ENCODE peak calls at places on chromosomes 16 and 17, in eight cellular contexts. T, J, Z, I, Y, Q, C and W are unnamed samples.

GRCh38 chr17:14301279-14301760 is 439 bp downstream of the HS3ST3B1 start:
- DNase-seq in T (peak), J (no peak), Z (no peak), I (peak), Y (no peak), Q (no peak), C (no peak), W (no peak)

GRCh38 chr16:61681124-61681523 is 355.1 kb downstream of the CDH8 start:
- DNase-seq in T (no peak), J (no peak), Z (no peak), I (no peak), Y (no peak), Q (no peak), C (no peak), W (no peak)

GRCh38 chr17:44121206-44121605 is 2.2 kb downstream of the HDAC5 start:
- DNase-seq in T (peak), J (no peak), Z (no peak), I (no peak), Y (no peak), Q (no peak), C (no peak), W (no peak)

GRCh38 chr17:50052822-50053653 is 2.9 kb upstream of the ITGA3 start:
- DNase-seq in T (peak), J (no peak), Z (no peak), I (peak), Y (peak), Q (no peak), C (no peak), W (no peak)

GRCh38 chr17:42845918-42846593 is 1.7 kb downstream of the AOC2 start:
- DNase-seq in T (no peak), J (no peak), Z (no peak), I (no peak), Y (no peak), Q (no peak), C (no peak), W (no peak)

GRCh38 chr16:26334218-26335111 is 642.7 kb downstream of the HS3ST4 start:
- DNase-seq in T (no peak), J (no peak), Z (no peak), I (no peak), Y (no peak), Q (no peak), C (no peak), W (no peak)

GRCh38 chr16:3171855-3172593 is 16.0 kb upstream of the OR1F1 start:
- DNase-seq in T (peak), J (no peak), Z (peak), I (no peak), Y (no peak), Q (no peak), C (no peak), W (no peak)

GRCh38 chr17:35790826-35791225 is 4.6 kb downstream of the MMP28 start:
- DNase-seq in T (no peak), J (no peak), Z (no peak), I (no peak), Y (no peak), Q (no peak), C (no peak), W (no peak)

GRCh38 chr17:57578608-57578990 is 166.5 kb downstream of the CCDC182 start:
- DNase-seq in T (no peak), J (no peak), Z (no peak), I (no peak), Y (no peak), Q (no peak), C (no peak), W (no peak)

GRCh38 chr16:56950455-56950854 is 11.3 kb upstream of the CETP start:
- DNase-seq in T (no peak), J (no peak), Z (no peak), I (no peak), Y (no peak), Q (no peak), C (no peak), W (no peak)

GRCh38 chr17:80774146-80774545 is 217.5 kb upstream of the CHMP6 start:
- DNase-seq in T (no peak), J (peak), Z (no peak), I (no peak), Y (no peak), Q (no peak), C (no peak), W (no peak)

GRCh38 chr16:30358990-30359870 is 4.1 kb upstream of the CD2BP2 start:
- DNase-seq in T (no peak), J (no peak), Z (no peak), I (no peak), Y (no peak), Q (no peak), C (no peak), W (no peak)

GRCh38 chr17:50911890-50912289 is 45.7 kb upstream of the TOB1 start:
- DNase-seq in T (no peak), J (no peak), Z (no peak), I (no peak), Y (no peak), Q (no peak), C (no peak), W (no peak)

DNA sequence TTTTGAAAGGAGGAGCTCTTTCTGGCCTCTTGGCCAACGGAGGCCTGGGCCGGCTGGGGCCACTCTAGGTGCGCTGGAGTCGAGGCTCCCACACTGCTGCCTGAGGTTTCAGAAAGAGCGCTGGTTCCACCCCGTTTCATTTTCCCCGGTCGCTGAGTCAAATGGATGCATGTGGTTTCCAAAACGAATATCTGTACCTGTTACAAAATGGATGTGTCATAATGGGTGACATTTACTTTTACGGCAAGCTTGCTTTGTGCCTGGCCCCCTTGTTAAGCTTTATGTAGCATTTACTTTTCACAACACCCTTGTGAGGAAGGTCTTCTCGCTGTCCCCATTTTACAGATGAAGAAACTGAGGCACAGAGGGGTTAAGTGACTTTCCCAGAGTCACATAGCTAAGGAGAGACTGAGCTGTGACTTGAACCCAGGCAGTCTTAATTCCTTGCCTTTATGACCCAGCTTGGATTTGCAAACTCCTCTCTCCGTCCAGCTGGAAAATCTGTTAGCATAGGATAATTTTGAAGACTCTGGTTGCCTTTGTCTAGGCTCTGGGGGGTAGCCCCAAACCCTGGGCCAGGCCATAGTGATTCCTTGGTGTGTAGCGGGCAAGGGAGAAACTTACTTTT is 10.6 kb downstream of the KSR1 start:
- DNase-seq in T (no peak), J (no peak), Z (no peak), I (no peak), Y (no peak), Q (no peak), C (no peak), W (no peak)
- H3K27ac ChIP-seq in T (no peak), J (no peak), Z (no peak), I (peak), Y (no peak), Q (peak), C (no peak), W (peak)

GRCh38 chr16:78560997-78561396 is 461.5 kb downstream of the WWOX start:
- DNase-seq in T (no peak), J (no peak), Z (no peak), I (no peak), Y (no peak), Q (no peak), C (no peak), W (no peak)

GRCh38 chr16:78553268-78554044 is 454.0 kb downstream of the WWOX start:
- DNase-seq in T (no peak), J (no peak), Z (no peak), I (no peak), Y (no peak), Q (no peak), C (no peak), W (no peak)

GRCh38 chr16:78562156-78562555 is 462.7 kb downstream of the WWOX start:
- DNase-seq in T (no peak), J (no peak), Z (no peak), I (no peak), Y (no peak), Q (no peak), C (no peak), W (no peak)

GRCh38 chr16:78551487-78552085 is 452.1 kb downstream of the WWOX start:
- DNase-seq in T (no peak), J (no peak), Z (no peak), I (no peak), Y (no peak), Q (no peak), C (no peak), W (no peak)

DNA sequence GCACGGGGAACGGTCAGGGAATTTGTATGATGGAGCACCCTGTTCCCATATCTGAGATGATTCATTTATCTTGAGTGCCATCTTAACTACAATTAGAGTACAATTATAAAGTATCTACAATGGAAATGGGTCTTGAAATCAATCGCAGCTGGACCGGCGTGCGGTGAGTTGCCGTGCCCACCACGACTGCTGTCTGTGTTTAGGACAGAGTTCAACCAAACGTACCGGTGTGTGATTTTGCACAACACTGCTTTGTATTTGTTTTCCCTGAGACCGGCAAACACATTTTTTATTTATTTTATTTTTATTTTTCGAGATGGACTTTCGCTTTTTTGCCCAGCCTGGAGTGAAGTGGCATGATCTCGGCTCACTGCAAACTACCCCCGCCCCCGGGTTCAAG is 457.0 kb downstream of the WWOX start:
- DNase-seq in T (no peak), J (no peak), Z (no peak), I (no peak), Y (no peak), Q (no peak), C (no peak), W (no peak)
- TF ChIP-seq POLR2AphosphoS5 in T (no peak), J (no peak), Z (no peak), I (no peak), Y (no peak), Q (no peak), C (no peak), W (no peak)

GRCh38 chr17:63820963-63821561 is 6.2 kb upstream of the PSMC5 start:
- DNase-seq in T (no peak), J (no peak), Z (no peak), I (no peak), Y (no peak), Q (no peak), C (no peak), W (no peak)
- H3K27ac ChIP-seq in T (no peak), J (no peak), Z (no peak), I (no peak), Y (no peak), Q (no peak), C (no peak), W (no peak)

GRCh38 chr16:67311607-67312449 is 14.7 kb downstream of the KCTD19 start:
- DNase-seq in T (peak), J (no peak), Z (peak), I (no peak), Y (no peak), Q (no peak), C (peak), W (no peak)
- TF ChIP-seq POLR2AphosphoS5 in T (peak), J (no peak), Z (no peak), I (no peak), Y (peak), Q (peak), C (peak), W (no peak)

DNA sequence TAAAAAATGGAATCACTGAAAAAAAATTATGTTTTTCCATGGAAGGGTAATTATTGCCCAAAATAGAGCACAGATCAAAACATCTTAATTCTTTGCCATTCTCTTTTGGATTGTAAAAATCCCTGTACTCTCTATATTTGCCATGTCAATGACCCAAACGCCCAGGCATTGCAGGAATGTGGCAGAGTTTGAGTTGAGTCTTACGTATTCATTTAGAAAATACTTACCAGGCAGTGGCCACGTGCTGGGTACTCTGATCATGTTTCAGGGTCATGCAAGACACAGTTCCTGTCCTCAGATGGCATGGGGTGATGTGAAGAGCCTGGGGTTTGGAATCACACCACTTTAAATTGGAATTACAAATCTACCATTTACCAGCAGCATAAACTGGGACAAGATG is 267.7 kb downstream of the ABCC12 start:
- DNase-seq in T (no peak), J (no peak), Z (no peak), I (no peak), Y (no peak), Q (no peak), C (no peak), W (no peak)
- H3K27ac ChIP-seq in T (no peak), J (no peak), Z (no peak), I (no peak), Y (no peak), Q (no peak), C (no peak), W (no peak)